ENCODE peak calls at places on chromosomes 3 and 15, in four cellular contexts. G is HepG2, V is K562, J is GM12878. Z is an unnamed sample.

GRCh38 chr3:192915306-192915705 is 2.4 kb downstream of the MB21D2 start:
- DNase-seq in G (peak; percentile 41), V (no peak), J (no peak), Z (peak; percentile 32)

GRCh38 chr3:193801094-193801493 is 208.1 kb downstream of the OPA1 start:
- DNase-seq in G (no peak), V (no peak), J (no peak), Z (no peak)

GRCh38 chr15:37137221-37137620 is 36.9 kb upstream of the MEIS2 start:
- DNase-seq in G (no peak), V (no peak), J (no peak), Z (no peak)

GRCh38 chr3:59563966-59564365 is 514.1 kb upstream of the CFAP20DC start:
- DNase-seq in G (no peak), V (no peak), J (no peak), Z (no peak)

GRCh38 chr3:126937533-126938432 is 45.1 kb upstream of the PLXNA1 start:
- DNase-seq in G (no peak), V (no peak), J (no peak), Z (no peak)

GRCh38 chr15:64749167-64749566 is 26.2 kb downstream of the RBPMS2 start:
- DNase-seq in G (no peak), V (no peak), J (no peak), Z (no peak)

GRCh38 chr3:115685097-115685496 is 61.8 kb downstream of the GAP43 start:
- DNase-seq in G (no peak), V (no peak), J (no peak), Z (no peak)

GRCh38 chr15:82798104-82798503 is 7.8 kb downstream of the FSD2 start:
- DNase-seq in G (no peak), V (no peak), J (no peak), Z (no peak)

GRCh38 chr3:165192610-165193192 is 3.5 kb downstream of the SLITRK3 start:
- DNase-seq in G (no peak), V (no peak), J (no peak), Z (no peak)

GRCh38 chr3:151971814-151972579 is 98.6 kb downstream of the SUCNR1 start:
- DNase-seq in G (peak; percentile 22), V (no peak), J (no peak), Z (no peak)

GRCh38 chr3:86774082-86774691 is 216.8 kb downstream of the VGLL3 start:
- DNase-seq in G (peak; percentile 9), V (no peak), J (no peak), Z (peak; percentile 12)

GRCh38 chr3:197298858-197299854 is 744 bp upstream of the DLG1 start:
- DNase-seq in G (peak; percentile 49), V (peak; percentile 62), J (no peak), Z (peak; percentile 19)

GRCh38 chr3:50147447-50147846 is 7.7 kb upstream of the SEMA3F start:
- DNase-seq in G (no peak), V (no peak), J (no peak), Z (no peak)

GRCh38 chr15:79680721-79681120 is 216.1 kb downstream of the MTHFS start:
- DNase-seq in G (no peak), V (no peak), J (peak; percentile 8), Z (peak; percentile 52)

GRCh38 chr15:31264534-31265089 is 62.0 kb upstream of the KLF13 start:
- DNase-seq in G (no peak), V (no peak), J (no peak), Z (no peak)

GRCh38 chr3:16064660-16065414 is 109.6 kb upstream of the GALNT15 start:
- DNase-seq in G (peak; percentile 12), V (no peak), J (no peak), Z (peak; percentile 67)

GRCh38 chr3:102106421-102107097 is 257.2 kb downstream of the NFKBIZ start:
- DNase-seq in G (no peak), V (no peak), J (no peak), Z (peak; percentile 72)

GRCh38 chr3:52636673-52637072 is 49.0 kb downstream of the PBRM1 start:
- DNase-seq in G (no peak), V (no peak), J (no peak), Z (no peak)

GRCh38 chr3:69439683-69440270 is 53.9 kb upstream of the FRMD4B start:
- DNase-seq in G (peak; percentile 3), V (no peak), J (peak; percentile 16), Z (peak; percentile 61)

GRCh38 chr3:37492977-37493471 is 318.6 kb upstream of the LRRFIP2 start:
- DNase-seq in G (no peak), V (no peak), J (no peak), Z (peak; percentile 4)

GRCh38 chr3:45098315-45098714 is 47.9 kb downstream of the CDCP1 start:
- DNase-seq in G (no peak), V (no peak), J (no peak), Z (no peak)

GRCh38 chr3:128845119-128845518 is 34.3 kb upstream of the ACAD9 start:
- DNase-seq in G (peak; percentile 25), V (no peak), J (no peak), Z (no peak)

GRCh38 chr15:41970456-41970855 is 1.9 kb downstream of the EHD4 start:
- DNase-seq in G (no peak), V (no peak), J (no peak), Z (no peak)

DNA sequence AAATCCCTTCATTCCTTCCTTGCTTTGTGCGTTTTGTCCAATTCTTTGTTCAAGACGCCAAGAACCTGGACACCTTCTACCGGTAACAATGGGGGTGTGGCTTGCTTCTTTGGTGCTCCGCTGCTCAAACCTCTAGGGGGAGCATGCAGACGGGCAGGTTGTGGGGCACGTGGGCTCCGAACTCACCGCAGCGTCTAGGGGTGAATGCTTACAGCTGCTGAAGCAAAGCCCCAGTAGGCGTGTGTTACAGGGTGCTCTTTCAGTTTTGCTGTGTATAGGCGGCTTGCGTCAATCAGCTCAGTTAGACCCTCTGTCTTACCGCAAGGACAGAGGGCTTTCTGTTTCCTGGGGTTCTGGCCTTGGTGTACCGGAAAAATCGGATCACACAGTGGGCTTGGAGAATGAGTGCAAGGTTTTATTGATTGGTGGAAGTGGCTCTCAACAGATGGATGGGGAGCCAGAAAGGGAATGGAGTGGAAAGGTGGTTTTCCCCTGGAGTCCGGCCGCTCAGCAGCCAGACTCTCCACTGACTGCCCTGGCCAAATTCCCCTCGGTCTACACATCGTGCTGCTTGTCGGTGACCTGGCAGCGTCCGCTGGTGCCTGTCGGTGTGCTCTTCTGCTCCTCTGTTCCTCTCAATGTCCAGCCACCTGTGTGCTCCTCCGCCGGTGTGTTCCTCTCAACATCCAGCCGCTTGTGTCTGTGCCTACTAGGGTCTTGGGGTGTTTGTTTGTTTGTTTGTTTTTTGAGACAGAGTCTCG is 1.2 kb upstream of the LRRC34 start:
- DNase-seq in G (peak; percentile 33), V (no peak), J (peak; percentile 83), Z (peak; percentile 28)
- TF ChIP-seq MYC in G (peak; percentile 67), V (no peak), J (peak; percentile 58), Z (no peak)

DNA sequence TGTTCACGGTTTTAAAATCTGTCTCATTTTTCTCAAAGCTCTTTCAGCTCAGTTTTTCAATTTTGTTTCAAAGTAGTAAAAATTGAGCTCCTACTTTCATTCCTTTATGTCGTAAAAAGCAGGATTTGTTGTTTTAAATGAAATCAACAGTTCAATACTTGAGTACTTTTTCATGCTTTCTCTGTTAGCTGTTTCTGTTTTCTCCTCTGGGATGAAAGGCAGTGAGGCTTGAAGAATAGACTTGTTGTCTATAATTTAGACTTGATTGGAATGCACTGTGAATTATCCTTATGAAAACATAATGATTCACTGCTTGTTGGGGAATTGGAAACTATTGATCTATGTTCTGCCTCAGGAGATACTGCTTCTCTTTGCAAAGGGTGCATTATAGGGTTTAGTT is 23.2 kb upstream of the RAB11A start:
- DNase-seq in G (no peak), V (no peak), J (no peak), Z (no peak)
- H3K36me3 ChIP-seq in G (no peaks in the 10 kb centered on the region), V (no peaks in the 10 kb centered on the region), J (no peaks in the 10 kb centered on the region), Z (no peaks in the 10 kb centered on the region)

GRCh38 chr15:96359371-96359771 is 28.9 kb downstream of the NR2F2 start:
- DNase-seq in G (no peak), V (no peak), J (no peak), Z (peak; percentile 10)
- TF ChIP-seq EZH2 in G (no peak), V (no peak), J (no peak), Z (no peak)

GRCh38 chr3:149536429-149536828 is 61.9 kb downstream of the TM4SF4 start:
- DNase-seq in G (no peak), V (no peak), J (no peak), Z (no peak)
- TF ChIP-seq MYC in G (no peak), V (no peak), J (no peak), Z (no peak)

DNA sequence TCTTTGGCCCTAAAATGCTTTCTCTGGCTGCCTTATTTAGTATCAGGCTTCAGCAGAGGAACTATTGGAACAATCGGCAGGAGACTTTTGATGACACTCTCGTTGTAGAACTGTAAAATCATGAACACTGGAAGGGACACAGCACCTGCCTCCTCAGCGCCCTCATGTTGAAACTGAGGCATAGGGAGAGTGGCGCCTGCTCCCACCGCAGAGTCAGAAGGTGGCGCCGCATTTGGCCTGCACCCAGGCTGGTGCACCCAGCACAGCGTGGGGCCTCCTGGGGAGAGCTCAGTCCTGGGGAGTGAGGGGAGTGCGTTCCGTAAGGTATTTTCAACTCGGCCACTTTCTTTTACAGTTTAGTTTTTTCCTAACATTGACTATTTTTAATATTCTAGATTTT is 78.2 kb upstream of the BLM start:
- DNase-seq in G (no peak), V (no peak), J (no peak), Z (no peak)
- H3K36me3 ChIP-seq in G (peaks cover 16% of the 10 kb centered on the region), V (peaks cover 45% of the 10 kb centered on the region), J (peaks cover 11% of the 10 kb centered on the region), Z (peaks cover 6% of the 10 kb centered on the region)

DNA sequence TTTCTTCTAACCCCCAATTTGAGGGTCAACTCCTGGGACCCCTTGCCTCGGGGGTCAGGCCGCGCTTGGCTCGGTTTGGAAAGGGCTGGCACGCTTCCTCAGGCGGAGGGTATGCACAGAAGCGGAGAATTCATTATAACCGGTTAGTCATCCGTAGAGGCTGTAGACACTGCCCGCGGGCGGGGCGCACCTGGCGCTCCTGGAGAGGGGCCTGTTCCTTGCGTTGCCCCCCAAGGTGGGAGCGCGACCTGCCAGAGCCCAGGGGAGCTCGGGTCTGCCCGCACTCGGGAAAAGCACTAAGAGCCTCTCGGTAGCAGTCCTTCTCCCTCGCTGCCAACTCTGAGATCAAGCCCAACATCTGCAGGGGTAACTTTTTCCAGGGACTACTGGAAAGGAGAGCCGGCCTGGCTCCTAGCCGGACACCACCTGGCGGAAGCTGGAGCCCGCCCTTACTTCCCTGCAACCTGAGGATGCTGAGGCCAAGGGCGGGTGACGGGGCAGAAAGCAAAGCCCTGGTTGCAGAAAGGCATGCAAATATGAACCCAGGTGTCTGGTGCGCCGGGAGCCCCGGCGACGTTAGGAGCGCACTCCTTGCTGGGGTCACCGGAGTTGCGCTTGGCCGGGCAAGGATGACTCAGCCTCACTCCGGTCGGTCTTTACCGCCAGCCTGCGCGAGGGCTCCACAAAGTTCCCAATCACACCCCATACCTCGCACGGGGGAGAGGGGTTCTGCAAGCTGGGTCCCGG is 1.5 kb upstream of the CACNA2D3 start:
- DNase-seq in G (no peak), V (no peak), J (no peak), Z (no peak)
- TF ChIP-seq EZH2 in G (no peak), V (no peak), J (no peak), Z (peak; percentile 45)

DNA sequence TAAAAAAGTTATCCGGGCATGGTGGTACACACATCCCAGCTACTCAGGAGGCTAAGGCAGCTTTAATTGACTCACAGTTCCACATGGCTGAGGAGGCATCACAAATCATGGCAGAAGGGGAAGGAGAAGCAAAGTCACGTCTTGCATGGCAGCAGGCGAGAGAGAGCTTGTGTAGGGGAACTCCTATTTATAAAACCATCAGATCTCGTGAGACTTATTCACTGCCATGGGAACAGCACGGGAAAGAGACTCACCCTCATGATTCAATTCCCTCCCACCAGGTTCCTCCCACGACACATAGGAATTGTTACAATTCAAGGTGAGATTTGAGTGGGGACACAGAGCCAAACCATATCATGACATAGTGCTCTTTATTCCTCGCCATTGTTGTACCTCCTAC is 67.7 kb upstream of the HEG1 start:
- DNase-seq in G (no peak), V (no peak), J (no peak), Z (no peak)
- TF ChIP-seq MYC in G (no peak), V (no peak), J (no peak), Z (no peak)